ENCODE peak calls at places on chromosomes 12 and 14, in ten cellular contexts. E is putamen; W is GM06990; S is OCI-LY7; P is tibial artery; F is MCF 10A; Y is CD8-positive, alpha-beta T cell; Q is stimulated activated CD4-positive, alpha-beta T cell treated with anti-CD3 and anti-CD28 coated beads, Interleukin-15, amount 100 ng/mL, for 24 hours; Z is AG09319; L is DMS53. C is an unnamed sample.

GRCh38 chr12:19779393-19780056 is 340.2 kb downstream of the AEBP2 start:
- DNase-seq in W (no peak), Z (no peak), E (no peak), L (no peak), S (no peak), F (peak; percentile 23), P (peak; percentile 79), Y (no peak), Q (no peak), C (no peak)

GRCh38 chr12:128387811-128388422 is 120.9 kb downstream of the TMEM132C start:
- DNase-seq in Z (no peak), E (no peak), W (peak; percentile 4), Y (no peak), P (no peak), F (no peak), Q (peak; percentile 50), S (peak; percentile 25), L (peak; percentile 57), C (peak; percentile 3)

GRCh38 chr12:19234991-19235876 is 105.7 kb downstream of the PLEKHA5 start:
- DNase-seq in W (no peak), Z (no peak), P (no peak), F (no peak), Y (no peak), E (no peak), S (no peak), Q (no peak), L (no peak), C (no peak)

GRCh38 chr14:35847636-35848035 is 21.5 kb downstream of the BRMS1L start:
- DNase-seq in Y (no peak), W (no peak), S (no peak), P (no peak), Q (no peak), E (no peak), Z (no peak), L (no peak), F (no peak), C (no peak)

GRCh38 chr12:32993404-32993803 is 96.8 kb upstream of the PKP2 start:
- DNase-seq in F (no peak), L (no peak), S (no peak), P (no peak), W (no peak), Z (no peak), Q (no peak), Y (no peak), E (peak; percentile 62), C (no peak)

GRCh38 chr12:52211716-52212585 is 20.1 kb upstream of the KRT80 start:
- DNase-seq in L (no peak), Z (no peak), S (no peak), Y (no peak), W (no peak), F (no peak), E (no peak), P (peak; percentile 56), Q (no peak), C (no peak)

GRCh38 chr12:94427520-94428381 is 31.9 kb downstream of the CEP83 start:
- DNase-seq in Z (peak; percentile 42), F (peak; percentile 65), P (no peak), E (peak; percentile 11), Y (no peak), Q (peak; percentile 13), W (peak; percentile 30), L (peak; percentile 23), S (no peak), C (no peak)

GRCh38 chr14:91867316-91867988 is at the start of gene TC2N:
- DNase-seq in Z (no peak), Y (no peak), E (no peak), L (no peak), P (no peak), Q (peak; percentile 63), W (no peak), S (no peak), F (no peak), C (peak; percentile 53)

GRCh38 chr12:49413796-49414195 is 46.5 kb downstream of the SPATS2 start:
- DNase-seq in W (no peak), Q (no peak), F (peak; percentile 27), Z (no peak), E (no peak), Y (no peak), L (no peak), P (no peak), S (no peak), C (no peak)

GRCh38 chr12:125512541-125513298 is 447.5 kb downstream of the AACS start:
- DNase-seq in L (no peak), P (no peak), Z (no peak), Q (no peak), W (no peak), Y (no peak), E (no peak), F (no peak), S (peak; percentile 9), C (no peak)

GRCh38 chr12:62859203-62859799 is 75.6 kb downstream of the PPM1H start:
- DNase-seq in S (no peak), Q (no peak), Z (no peak), L (no peak), Y (no peak), P (no peak), F (no peak), E (no peak), W (no peak), C (no peak)

GRCh38 chr12:86658303-86658702 is 402.1 kb upstream of the MGAT4C start:
- DNase-seq in E (no peak), Z (no peak), Y (no peak), P (no peak), Q (no peak), W (no peak), L (no peak), F (no peak), S (no peak), C (no peak)

GRCh38 chr12:11228268-11228879 is 41.1 kb downstream of the PRB3 start:
- DNase-seq in F (peak; percentile 67), Z (no peak), S (peak; percentile 45), E (peak; percentile 6), P (no peak), Y (no peak), W (no peak), Q (peak; percentile 56), L (peak; percentile 89), C (peak; percentile 7)

GRCh38 chr14:61284001-61284400 is 2.9 kb upstream of the TMEM30B start:
- DNase-seq in S (no peak), L (no peak), Q (no peak), F (no peak), W (no peak), Y (no peak), P (no peak), E (no peak), Z (no peak), C (no peak)

GRCh38 chr12:95881331-95881955 is 22.7 kb downstream of the SNRPF start:
- DNase-seq in Q (no peak), E (no peak), L (no peak), Y (no peak), F (no peak), Z (peak; percentile 4), S (no peak), P (no peak), W (no peak), C (no peak)

GRCh38 chr14:88937706-88938105 is 113.3 kb downstream of the TTC8 start:
- DNase-seq in L (no peak), W (no peak), Y (no peak), F (no peak), S (no peak), Z (no peak), E (no peak), Q (no peak), P (no peak), C (no peak)

GRCh38 chr12:16833376-16833775 is 227.4 kb upstream of the LMO3 start:
- DNase-seq in P (no peak), E (no peak), Y (no peak), S (no peak), F (no peak), Q (no peak), L (no peak), Z (no peak), W (peak; percentile 14), C (no peak)

GRCh38 chr12:65415826-65416225 is 137.3 kb downstream of the MSRB3 start:
- DNase-seq in F (peak; percentile 5), E (no peak), Q (no peak), P (no peak), Z (no peak), L (no peak), S (no peak), Y (no peak), W (no peak), C (no peak)

GRCh38 chr12:2984249-2984648 is 25.1 kb downstream of the TEAD4 start:
- DNase-seq in L (no peak), E (no peak), Y (no peak), S (no peak), F (no peak), Z (no peak), Q (no peak), W (no peak), P (no peak), C (no peak)

GRCh38 chr12:68621092-68622081 is 10.7 kb downstream of the RAP1B start:
- DNase-seq in L (no peak), S (no peak), E (no peak), P (no peak), Q (no peak), Y (no peak), W (no peak), F (no peak), Z (no peak), C (no peak)

GRCh38 chr12:65824314-65824563 is at the start of gene HMGA2:
- DNase-seq in Z (peak; percentile 44), F (no peak), L (no peak), Q (peak; percentile 31), S (no peak), W (no peak), E (no peak), Y (no peak), P (no peak), C (no peak)

GRCh38 chr14:54349713-54350112 is 47.1 kb upstream of the CDKN3 start:
- DNase-seq in L (no peak), S (no peak), P (no peak), E (no peak), W (no peak), Z (no peak), Q (no peak), Y (no peak), F (no peak), C (no peak)

GRCh38 chr14:25150934-25151790 is 101.2 kb upstream of the STXBP6 start:
- DNase-seq in S (peak; percentile 55), F (peak; percentile 1), W (peak; percentile 7), Y (no peak), P (no peak), Q (no peak), L (peak; percentile 69), E (peak; percentile 55), Z (peak; percentile 14), C (peak; percentile 8)

GRCh38 chr14:40119321-40119720 is 687.1 kb upstream of the FBXO33 start:
- DNase-seq in S (no peak), Z (no peak), W (no peak), Q (no peak), E (no peak), P (no peak), Y (no peak), F (no peak), L (no peak), C (no peak)

GRCh38 chr14:101083564-101084435 is 180.3 kb upstream of the RTL1 start:
- DNase-seq in L (no peak), Z (no peak), E (no peak), W (no peak), Q (no peak), Y (no peak), F (peak; percentile 30), P (no peak), S (no peak), C (no peak)

GRCh38 chr12:119486599-119487154 is 106.9 kb upstream of the TMEM233 start:
- DNase-seq in Y (no peak), F (no peak), P (no peak), S (no peak), Q (no peak), W (no peak), Z (no peak), E (no peak), L (no peak), C (no peak)

GRCh38 chr14:105665247-105665950 is 139.0 kb downstream of the TMEM121 start:
- DNase-seq in S (no peak), E (no peak), L (no peak), W (no peak), Z (no peak), F (no peak), Y (no peak), Q (no peak), P (peak; percentile 48), C (no peak)

GRCh38 chr12:95446511-95446910 is 27.4 kb upstream of the METAP2 start:
- DNase-seq in Q (peak; percentile 4), Z (no peak), L (no peak), Y (no peak), P (peak; percentile 69), W (no peak), F (no peak), S (no peak), E (no peak), C (no peak)

C was measured in CD8-positive, alpha-beta memory T cell.